ENCODE peak calls at places on chromosomes 16 and 17, in nine cellular contexts. M is PC-9, U is PC-3, S is IMR-90, F is fibroblast of lung, A is neural progenitor cell, J is mesendoderm, O is OCI-LY7, T is A549. B is an unnamed sample.

GRCh38 chr17:75478508-75478907 is 22.1 kb downstream of the TMEM94 start:
- DNase-seq in M (no peak), U (no peak), S (peak; percentile 27), F (peak; percentile 24), A (peak; percentile 66), J (no peak), O (no peak), T (no peak), B (no peak)

GRCh38 chr16:77876776-77877175 is 88.4 kb downstream of the VAT1L start:
- DNase-seq in M (no peak), U (no peak), S (no peak), F (no peak), A (no peak), J (no peak), O (no peak), T (no peak), B (no peak)

GRCh38 chr17:72365857-72366415 is 245.1 kb downstream of the SOX9 start:
- DNase-seq in M (no peak), U (no peak), S (peak; percentile 48), F (peak; percentile 86), A (no peak), J (no peak), O (no peak), T (no peak), B (no peak)

GRCh38 chr17:50866950-50867855 is 1.0 kb upstream of the TOB1 start:
- DNase-seq in M (peak; percentile 95), U (peak; percentile 99), S (peak; percentile 93), F (peak; percentile 94), A (peak; percentile 97), J (peak; percentile 98), O (peak; percentile 92), T (peak; percentile 99), B (no peak)

GRCh38 chr16:8505327-8505991 is 84.9 kb downstream of the TMEM114 start:
- DNase-seq in M (no peak), U (no peak), S (no peak), F (no peak), A (peak; percentile 32), J (peak; percentile 43), O (no peak), T (no peak), B (no peak)

GRCh38 chr16:23324727-23325126 is 22.6 kb downstream of the SCNN1B start:
- DNase-seq in M (peak; percentile 86), U (peak; percentile 95), S (no peak), F (no peak), A (no peak), J (no peak), O (no peak), T (peak; percentile 73), B (no peak)

GRCh38 chr16:10941127-10941933 is 938 bp downstream of the DEXI start:
- DNase-seq in M (no peak), U (peak; percentile 23), S (no peak), F (no peak), A (peak; percentile 40), J (peak; percentile 56), O (no peak), T (no peak), B (no peak)

GRCh38 chr17:75635610-75636202 is 2.5 kb downstream of the SMIM5 start:
- DNase-seq in M (no peak), U (no peak), S (no peak), F (no peak), A (no peak), J (no peak), O (no peak), T (no peak), B (no peak)

GRCh38 chr16:7364054-7364407 is 31.4 kb downstream of the RBFOX1 start:
- DNase-seq in M (no peak), U (no peak), S (no peak), F (no peak), A (no peak), J (peak; percentile 27), O (no peak), T (no peak), B (no peak)

GRCh38 chr16:15811778-15812750 is 44.8 kb downstream of the MYH11 start:
- DNase-seq in M (peak; percentile 66), U (peak; percentile 82), S (peak; percentile 86), F (peak; percentile 94), A (peak; percentile 58), J (peak; percentile 92), O (no peak), T (peak; percentile 69), B (no peak)

GRCh38 chr17:50950002-50950877 is 84.1 kb upstream of the TOB1 start:
- DNase-seq in M (peak; percentile 91), U (peak; percentile 96), S (peak; percentile 84), F (peak; percentile 90), A (peak; percentile 69), J (peak; percentile 76), O (peak; percentile 70), T (peak; percentile 95), B (peak; percentile 76)

GRCh38 chr16:11456741-11457140 is 111.5 kb downstream of the RMI2 start:
- DNase-seq in M (no peak), U (no peak), S (no peak), F (no peak), A (no peak), J (no peak), O (no peak), T (no peak), B (no peak)

GRCh38 chr17:50055055-50055425 is 870 bp upstream of the ITGA3 start:
- DNase-seq in M (peak; percentile 87), U (peak; percentile 95), S (no peak), F (no peak), A (peak; percentile 26), J (peak; percentile 84), O (no peak), T (peak; percentile 84), B (peak; percentile 92)

GRCh38 chr16:72789465-72789864 is 258.5 kb downstream of the ZFHX3 start:
- DNase-seq in M (no peak), U (no peak), S (no peak), F (no peak), A (no peak), J (no peak), O (no peak), T (no peak), B (no peak)

GRCh38 chr16:72787130-72787518 is 260.8 kb downstream of the ZFHX3 start:
- DNase-seq in M (no peak), U (no peak), S (no peak), F (no peak), A (peak; percentile 29), J (no peak), O (no peak), T (no peak), B (no peak)

GRCh38 chr16:72789921-72790320 is 258.0 kb downstream of the ZFHX3 start:
- DNase-seq in M (no peak), U (no peak), S (no peak), F (no peak), A (no peak), J (no peak), O (no peak), T (no peak), B (no peak)

GRCh38 chr16:72787519-72788268 is 260.2 kb downstream of the ZFHX3 start:
- DNase-seq in M (no peak), U (peak; percentile 70), S (peak; percentile 94), F (peak; percentile 90), A (peak; percentile 75), J (peak; percentile 76), O (no peak), T (no peak), B (peak; percentile 7)

GRCh38 chr16:72788269-72788809 is 259.6 kb downstream of the ZFHX3 start:
- DNase-seq in M (no peak), U (no peak), S (no peak), F (no peak), A (peak; percentile 41), J (no peak), O (no peak), T (no peak), B (no peak)
- H3K4me3 ChIP-seq in M (no peak overlapping the region), U (no peak overlapping the region), S (peak overlapping the region; percentile 76), F (peak overlapping the region; percentile 47), A (peak overlapping the region; percentile 66), J (no peak overlapping the region), O (no peak overlapping the region), T (no peak overlapping the region), B (no peak overlapping the region)

GRCh38 chr16:76059186-76059585 is 218.0 kb upstream of the CNTNAP4 start:
- DNase-seq in M (no peak), U (peak; percentile 50), S (no peak), F (no peak), A (no peak), J (no peak), O (no peak), T (no peak), B (no peak)

DNA sequence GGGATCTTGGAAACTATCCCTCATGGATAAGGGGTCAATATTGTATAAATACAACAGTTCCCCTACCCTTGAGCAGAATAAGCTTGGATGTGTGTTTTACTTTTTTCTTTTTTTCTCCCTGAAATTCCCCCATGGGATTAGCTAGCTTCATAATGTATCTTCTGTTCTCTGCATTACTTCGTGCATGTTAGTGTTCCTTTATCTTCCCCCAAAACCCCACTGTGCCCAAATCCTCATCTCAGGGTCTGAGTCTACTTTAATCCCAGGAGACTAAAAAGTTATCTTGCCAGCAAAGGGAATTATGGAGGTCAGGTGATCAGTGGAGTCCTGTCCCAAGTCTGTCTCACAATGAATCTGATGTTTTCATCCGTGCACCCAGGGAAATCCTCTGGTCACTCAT is 217.5 kb upstream of the CNTNAP4 start:
- DNase-seq in M (no peak), U (no peak), S (no peak), F (no peak), A (no peak), J (no peak), O (no peak), T (no peak), B (no peak)
- H3K4me2 ChIP-seq in M (no peak overlapping the region), U (no peak overlapping the region), S (no peak overlapping the region), F (no peak overlapping the region), A (no peak overlapping the region), J (no peak overlapping the region), O (no peak overlapping the region), T (no peak overlapping the region), B (no peak overlapping the region)

DNA sequence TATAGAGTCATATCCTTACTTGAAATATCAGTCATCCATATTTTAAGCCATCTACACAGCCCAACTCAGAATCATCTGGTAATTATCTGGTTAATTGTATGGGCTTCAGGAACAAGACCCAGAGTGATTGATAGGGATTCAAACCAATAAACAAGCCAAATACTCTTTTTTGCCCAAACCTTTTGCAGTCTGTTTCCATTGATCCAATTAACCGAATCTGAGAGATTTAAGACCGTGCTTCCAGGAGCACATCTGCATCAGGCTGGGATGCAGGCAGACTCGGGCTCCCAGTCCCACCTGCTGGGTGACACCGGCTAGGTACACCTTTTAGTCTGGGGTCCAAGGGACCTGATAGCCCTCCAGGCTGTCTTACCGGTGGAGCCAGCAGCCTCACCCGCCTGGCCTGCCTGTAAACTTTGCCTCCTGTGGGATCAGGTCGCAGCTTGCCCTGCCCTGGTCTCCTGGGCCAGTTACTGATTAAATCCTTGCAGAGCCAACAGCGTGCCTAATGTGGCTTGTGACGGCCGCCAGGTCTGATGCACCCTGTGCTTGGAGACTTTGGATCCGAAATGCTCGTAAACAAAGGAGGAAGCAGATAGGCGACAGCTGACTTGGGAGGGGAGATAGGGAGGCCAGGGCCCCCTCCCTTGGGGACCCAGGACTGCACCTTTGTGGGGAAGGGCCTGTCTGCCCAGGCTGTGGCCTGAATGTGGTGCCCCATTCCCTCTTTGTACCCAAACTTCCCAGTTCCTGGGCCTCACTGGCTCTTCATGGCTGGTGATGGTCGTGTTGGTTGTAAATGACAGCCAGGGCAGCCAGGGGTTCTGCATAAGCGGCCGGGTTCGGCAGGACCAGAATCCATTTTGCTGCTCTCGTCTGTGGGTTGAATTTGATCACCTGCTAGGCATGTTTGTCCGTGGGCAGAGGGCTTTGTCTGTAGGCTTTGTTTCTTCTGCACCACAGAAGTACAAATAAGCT is 3.8 kb downstream of the CMIP start:
- DNase-seq in M (peak; percentile 33), U (peak; percentile 32), S (no peak), F (no peak), A (peak; percentile 68), J (no peak), O (no peak), T (no peak), B (no peak)
- H3K4me3 ChIP-seq in M (peak overlapping the region; percentile 92), U (peak overlapping the region; percentile 98), S (no peak overlapping the region), F (no peak overlapping the region), A (peak overlapping the region; percentile 10), J (no peak overlapping the region), O (no peak overlapping the region), T (peak overlapping the region; percentile 79), B (peak overlapping the region; percentile 99)

GRCh38 chr16:1119766-1120611 is 23.9 kb upstream of the C1QTNF8 start:
- DNase-seq in M (peak; percentile 58), U (no peak), S (no peak), F (no peak), A (no peak), J (no peak), O (peak; percentile 46), T (no peak), B (no peak)
- H3K4me2 ChIP-seq in M (no peak overlapping the region), U (no peak overlapping the region), S (no peak overlapping the region), F (no peak overlapping the region), A (no peak overlapping the region), J (no peak overlapping the region), O (peak overlapping the region; percentile 61), T (no peak overlapping the region), B (no peak overlapping the region)

B was measured in keratinocyte.